ENCODE peak calls at places on chromosomes 7 and 10, in nine cellular contexts. P, H, S, E, G, V, C, O and R are unnamed samples. For H3K36me3, the result is how much of the 10 kb centered on the place peaks cover.

GRCh38 chr7:82156938-82157337 is 286.6 kb downstream of the CACNA2D1 start:
- DNase-seq in P (no peak), H (no peak), S (peak), E (no peak), G (no peak), V (no peak), C (no peak), O (no peak), R (no peak)

GRCh38 chr10:52216852-52217251 is 97.2 kb upstream of the DKK1 start:
- DNase-seq in P (no peak), H (no peak), S (peak), E (peak), G (no peak), V (no peak), C (no peak), O (no peak), R (no peak)

GRCh38 chr10:31399631-31400030 is 80.6 kb downstream of the ZEB1 start:
- DNase-seq in P (no peak), H (peak), S (peak), E (no peak), G (no peak), V (peak), C (peak), O (peak), R (peak)

GRCh38 chr7:90686146-90686545 is 90.0 kb downstream of the CDK14 start:
- DNase-seq in P (no peak), H (no peak), S (no peak), E (no peak), G (no peak), V (no peak), C (no peak), O (no peak), R (no peak)

GRCh38 chr7:46754135-46754730 is 827.7 kb downstream of the TNS3 start:
- DNase-seq in P (no peak), H (no peak), S (peak), E (no peak), G (no peak), V (no peak), C (no peak), O (no peak), R (no peak)

GRCh38 chr10:124977648-124978375 is 35.9 kb downstream of the ZRANB1 start:
- DNase-seq in P (no peak), H (no peak), S (no peak), E (no peak), G (no peak), V (no peak), C (no peak), O (no peak), R (no peak)

GRCh38 chr7:8131694-8132605 is 130.0 kb downstream of the ICA1 start:
- DNase-seq in P (no peak), H (no peak), S (no peak), E (no peak), G (peak), V (no peak), C (no peak), O (no peak), R (no peak)

GRCh38 chr10:79379512-79380124 is 32.3 kb downstream of the PPIF start:
- DNase-seq in P (no peak), H (peak), S (no peak), E (peak), G (no peak), V (peak), C (peak), O (peak), R (no peak)

GRCh38 chr10:24318517-24318916 is 109.6 kb downstream of the KIAA1217 start:
- DNase-seq in P (no peak), H (no peak), S (peak), E (no peak), G (no peak), V (no peak), C (no peak), O (no peak), R (no peak)

GRCh38 chr7:151327659-151328058 is 14.0 kb upstream of the NUB1 start:
- DNase-seq in P (no peak), H (no peak), S (peak), E (no peak), G (no peak), V (no peak), C (no peak), O (no peak), R (no peak)

GRCh38 chr10:69929575-69929974 is 123.1 kb upstream of the MACROH2A2 start:
- DNase-seq in P (no peak), H (no peak), S (no peak), E (no peak), G (no peak), V (no peak), C (no peak), O (no peak), R (no peak)

GRCh38 chr10:112951349-112952281 is 1.6 kb downstream of the TCF7L2 start:
- DNase-seq in P (no peak), H (peak), S (peak), E (peak), G (peak), V (peak), C (peak), O (peak), R (peak)

GRCh38 chr7:53060066-53060465 is 24.6 kb downstream of the POM121L12 start:
- DNase-seq in P (no peak), H (no peak), S (no peak), E (no peak), G (no peak), V (no peak), C (no peak), O (no peak), R (no peak)

GRCh38 chr10:51389415-51390342 is 309.7 kb downstream of the CSTF2T start:
- DNase-seq in P (peak), H (peak), S (peak), E (peak), G (no peak), V (peak), C (no peak), O (peak), R (peak)

GRCh38 chr7:46982928-46983327 is 599.0 kb downstream of the TNS3 start:
- DNase-seq in P (no peak), H (no peak), S (peak), E (no peak), G (no peak), V (no peak), C (no peak), O (no peak), R (no peak)

GRCh38 chr10:69224862-69225657 is 4.9 kb downstream of the HKDC1 start:
- DNase-seq in P (no peak), H (no peak), S (no peak), E (no peak), G (no peak), V (no peak), C (no peak), O (no peak), R (no peak)

GRCh38 chr10:73247509-73248258 is 629 bp upstream of the DNAJC9 start:
- DNase-seq in P (no peak), H (no peak), S (no peak), E (no peak), G (no peak), V (no peak), C (no peak), O (no peak), R (no peak)

GRCh38 chr10:69883680-69884375 is 82.1 kb downstream of the COL13A1 start:
- DNase-seq in P (no peak), H (no peak), S (no peak), E (no peak), G (no peak), V (no peak), C (no peak), O (no peak), R (no peak)

GRCh38 chr10:91694170-91694794 is 61.4 kb upstream of the PPP1R3C start:
- DNase-seq in P (no peak), H (no peak), S (peak), E (peak), G (no peak), V (no peak), C (no peak), O (peak), R (no peak)

GRCh38 chr7:91941450-91941849 is 788 bp downstream of the AKAP9 start:
- DNase-seq in P (no peak), H (peak), S (peak), E (peak), G (no peak), V (peak), C (no peak), O (peak), R (peak)

GRCh38 chr7:111126987-111127386 is 36.1 kb downstream of the LRRN3 start:
- DNase-seq in P (no peak), H (no peak), S (peak), E (no peak), G (no peak), V (no peak), C (no peak), O (peak), R (no peak)

GRCh38 chr7:6023974-6024435 is 7.2 kb upstream of the ANKRD61 start:
- DNase-seq in P (no peak), H (no peak), S (no peak), E (no peak), G (no peak), V (no peak), C (no peak), O (no peak), R (no peak)

GRCh38 chr7:41447106-41448042 is 255.5 kb downstream of the INHBA start:
- DNase-seq in P (no peak), H (no peak), S (no peak), E (no peak), G (no peak), V (no peak), C (no peak), O (peak), R (no peak)

GRCh38 chr7:132402751-132403245 is 173.5 kb downstream of the PLXNA4 start:
- DNase-seq in P (no peak), H (peak), S (peak), E (no peak), G (no peak), V (peak), C (peak), O (no peak), R (no peak)

GRCh38 chr10:110893559-110894179 is 21.9 kb downstream of the PDCD4 start:
- DNase-seq in P (no peak), H (no peak), S (peak), E (no peak), G (no peak), V (no peak), C (no peak), O (peak), R (no peak)

GRCh38 chr7:45457591-45457990 is 116.6 kb upstream of the ADCY1 start:
- DNase-seq in P (no peak), H (no peak), S (peak), E (no peak), G (no peak), V (no peak), C (no peak), O (no peak), R (no peak)

GRCh38 chr7:46363688-46364087 is 442.6 kb upstream of the IGFBP3 start:
- DNase-seq in P (no peak), H (no peak), S (no peak), E (no peak), G (no peak), V (no peak), C (no peak), O (no peak), R (no peak)

GRCh38 chr10:119657725-119658124 is 6.5 kb downstream of the BAG3 start:
- DNase-seq in P (no peak), H (no peak), S (peak), E (peak), G (no peak), V (no peak), C (no peak), O (no peak), R (no peak)

GRCh38 chr7:136072447-136072846 is 95.3 kb upstream of the MTPN start:
- DNase-seq in P (no peak), H (no peak), S (no peak), E (no peak), G (no peak), V (no peak), C (no peak), O (no peak), R (no peak)

GRCh38 chr7:66921396-66921917 is 432 bp downstream of the TMEM248 start:
- DNase-seq in P (no peak), H (no peak), S (peak), E (peak), G (no peak), V (peak), C (peak), O (peak), R (no peak)

GRCh38 chr7:45082831-45083331 is 5.9 kb downstream of the NACAD start:
- DNase-seq in P (no peak), H (no peak), S (no peak), E (no peak), G (no peak), V (no peak), C (peak), O (no peak), R (no peak)

GRCh38 chr7:93165447-93165846 is 17.3 kb upstream of the SAMD9L start:
- DNase-seq in P (no peak), H (no peak), S (no peak), E (no peak), G (no peak), V (no peak), C (no peak), O (no peak), R (no peak)

GRCh38 chr7:55983537-55983936 is 19.2 kb downstream of the NIPSNAP2 start:
- DNase-seq in P (no peak), H (no peak), S (no peak), E (no peak), G (no peak), V (no peak), C (no peak), O (no peak), R (no peak)

GRCh38 chr10:22042557-22043326 is 39.2 kb upstream of the DNAJC1 start:
- DNase-seq in P (no peak), H (no peak), S (no peak), E (no peak), G (no peak), V (no peak), C (no peak), O (peak), R (no peak)

GRCh38 chr10:4282496-4282895 is 497.5 kb upstream of the KLF6 start:
- DNase-seq in P (no peak), H (no peak), S (no peak), E (no peak), G (no peak), V (no peak), C (no peak), O (no peak), R (no peak)

GRCh38 chr10:4279649-4280048 is 494.6 kb upstream of the KLF6 start:
- DNase-seq in P (no peak), H (no peak), S (no peak), E (no peak), G (no peak), V (no peak), C (no peak), O (no peak), R (no peak)

GRCh38 chr10:4278161-4278560 is 493.2 kb upstream of the KLF6 start:
- DNase-seq in P (no peak), H (no peak), S (no peak), E (no peak), G (no peak), V (no peak), C (no peak), O (no peak), R (no peak)

GRCh38 chr10:4281207-4281825 is 496.3 kb upstream of the KLF6 start:
- DNase-seq in P (no peak), H (no peak), S (peak), E (no peak), G (no peak), V (no peak), C (no peak), O (no peak), R (no peak)

GRCh38 chr10:4280481-4281206 is 495.6 kb upstream of the KLF6 start:
- DNase-seq in P (no peak), H (no peak), S (peak), E (peak), G (no peak), V (no peak), C (no peak), O (no peak), R (no peak)
- H3K27ac ChIP-seq in P (peak), H (no peak), S (peak), E (peak), G (no peak), V (peak), C (peak), O (no peak), R (peak)

GRCh38 chr7:882336-883028 is 6.1 kb downstream of the GET4 start:
- DNase-seq in P (no peak), H (no peak), S (no peak), E (no peak), G (no peak), V (peak), C (no peak), O (no peak), R (peak)
- H3K36me3 ChIP-seq in P (under half), H (under half), S (under half), E (under half), G (under half), V (under half), C (under half), O (under half), R (under half)

GRCh38 chr7:131026297-131027003 is 292.4 kb upstream of the KLF14 start:
- DNase-seq in P (no peak), H (no peak), S (peak), E (no peak), G (no peak), V (no peak), C (no peak), O (no peak), R (no peak)
- H3K27ac ChIP-seq in P (no peak), H (no peak), S (peak), E (no peak), G (no peak), V (no peak), C (no peak), O (no peak), R (no peak)

DNA sequence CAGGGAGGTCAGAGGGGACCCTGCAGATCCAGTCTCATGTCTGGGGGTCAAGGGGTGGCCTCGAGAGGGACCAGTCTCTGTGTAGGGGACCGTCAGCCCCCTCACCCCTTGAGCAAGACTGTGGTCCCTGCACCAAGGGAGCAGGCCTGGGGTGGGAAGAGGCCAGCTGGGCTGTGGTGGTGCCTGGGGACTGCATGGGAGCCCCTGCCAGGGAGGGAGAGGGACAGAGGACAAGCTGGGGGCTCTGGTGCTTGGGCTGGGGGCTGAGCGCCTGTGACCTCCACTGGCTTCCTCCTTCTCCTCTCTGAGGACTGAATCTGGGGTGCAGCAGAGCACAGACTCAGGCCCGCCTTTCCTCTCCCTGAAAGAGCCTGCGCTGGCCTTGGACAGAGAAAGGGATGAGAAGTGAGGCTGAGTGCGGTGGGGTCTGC is 771 bp upstream of the PILRB start:
- DNase-seq in P (no peak), H (no peak), S (no peak), E (no peak), G (no peak), V (no peak), C (no peak), O (no peak), R (no peak)
- H3K36me3 ChIP-seq in P (under half), H (under half), S (under half), E (half or more), G (half or more), V (under half), C (half or more), O (under half), R (half or more)